ENCODE peak calls at places on chromosome 11, in four cellular contexts. One of them, this sample, is unnamed.

GRCh38 chr11:122791411-122791810 is 46.9 kb upstream of the CRTAM start:
- DNase-seq in psoas muscle: no peak
- DNase-seq in stomach: no peak
- DNase-seq in IMR-90: peak; percentile 47
- DNase-seq in this sample: no peak

GRCh38 chr11:57379732-57380131 is 1.2 kb downstream of the PRG3 start:
- DNase-seq in psoas muscle: no peak
- DNase-seq in IMR-90: peak; percentile 24
- DNase-seq in stomach: no peak
- DNase-seq in this sample: no peak

GRCh38 chr11:93570759-93571413 is 27.7 kb upstream of the SMCO4 start:
- DNase-seq in stomach: no peak
- DNase-seq in IMR-90: peak; percentile 62
- DNase-seq in psoas muscle: peak; percentile 25
- DNase-seq in this sample: no peak

GRCh38 chr11:16184588-16184987 is 171.8 kb downstream of the SOX6 start:
- DNase-seq in stomach: no peak
- DNase-seq in IMR-90: peak; percentile 92
- DNase-seq in psoas muscle: no peak
- DNase-seq in this sample: no peak

GRCh38 chr11:12430912-12431311 is 53.5 kb downstream of the PARVA start:
- DNase-seq in IMR-90: peak; percentile 91
- DNase-seq in psoas muscle: peak; percentile 59
- DNase-seq in stomach: peak; percentile 72
- DNase-seq in this sample: no peak

GRCh38 chr11:133530501-133530835 is 1.8 kb downstream of the OPCML start:
- DNase-seq in IMR-90: no peak
- DNase-seq in stomach: no peak
- DNase-seq in psoas muscle: no peak
- DNase-seq in this sample: no peak

GRCh38 chr11:10328314-10329090 is 23.6 kb downstream of the ADM start:
- DNase-seq in IMR-90: peak; percentile 46
- DNase-seq in psoas muscle: no peak
- DNase-seq in stomach: no peak
- DNase-seq in this sample: no peak

GRCh38 chr11:65538915-65539374 is 14.1 kb downstream of the SCYL1 start:
- DNase-seq in psoas muscle: peak; percentile 22
- DNase-seq in IMR-90: no peak
- DNase-seq in stomach: no peak
- DNase-seq in this sample: no peak

GRCh38 chr11:119741369-119742262 is 12.6 kb upstream of the NECTIN1 start:
- DNase-seq in psoas muscle: peak; percentile 41
- DNase-seq in stomach: peak; percentile 69
- DNase-seq in IMR-90: no peak
- DNase-seq in this sample: no peak

GRCh38 chr11:12459374-12459773 is 82.0 kb downstream of the PARVA start:
- DNase-seq in psoas muscle: no peak
- DNase-seq in IMR-90: no peak
- DNase-seq in stomach: no peak
- DNase-seq in this sample: no peak

GRCh38 chr11:119982517-119983239 is 155.2 kb downstream of the TRIM29 start:
- DNase-seq in psoas muscle: no peak
- DNase-seq in stomach: no peak
- DNase-seq in IMR-90: no peak
- DNase-seq in this sample: no peak

GRCh38 chr11:47185305-47186075 is 744 bp downstream of the PACSIN3 start:
- DNase-seq in IMR-90: peak; percentile 37
- DNase-seq in psoas muscle: peak; percentile 76
- DNase-seq in stomach: peak; percentile 70
- DNase-seq in this sample: peak; percentile 78

GRCh38 chr11:50077526-50077925 is 44.9 kb downstream of the OR4C45 start:
- DNase-seq in stomach: no peak
- DNase-seq in IMR-90: no peak
- DNase-seq in psoas muscle: no peak
- DNase-seq in this sample: no peak

GRCh38 chr11:69814411-69814810 is 4.8 kb downstream of the FGF3 start:
- DNase-seq in IMR-90: no peak
- DNase-seq in psoas muscle: no peak
- DNase-seq in stomach: no peak
- DNase-seq in this sample: no peak

GRCh38 chr11:57901756-57902155 is 121.9 kb upstream of the OR9Q1 start:
- DNase-seq in psoas muscle: no peak
- DNase-seq in IMR-90: no peak
- DNase-seq in stomach: no peak
- DNase-seq in this sample: no peak

GRCh38 chr11:2092956-2093412 is 46.2 kb downstream of the IGF2 start:
- DNase-seq in IMR-90: peak; percentile 10
- DNase-seq in stomach: peak; percentile 98
- DNase-seq in psoas muscle: peak; percentile 88
- DNase-seq in this sample: peak; percentile 66

GRCh38 chr11:77214557-77214956 is 86.5 kb downstream of the MYO7A start:
- DNase-seq in psoas muscle: no peak
- DNase-seq in stomach: no peak
- DNase-seq in IMR-90: no peak
- DNase-seq in this sample: no peak

GRCh38 chr11:22304337-22304961 is 33.7 kb upstream of the SLC17A6 start:
- DNase-seq in IMR-90: peak; percentile 23
- DNase-seq in psoas muscle: no peak
- DNase-seq in stomach: no peak
- DNase-seq in this sample: no peak

GRCh38 chr11:84056696-84057095 is 770.5 kb upstream of the CCDC90B start:
- DNase-seq in IMR-90: peak; percentile 37
- DNase-seq in psoas muscle: no peak
- DNase-seq in stomach: no peak
- DNase-seq in this sample: no peak

GRCh38 chr11:9092846-9093778 is 1.7 kb upstream of the SCUBE2 start:
- DNase-seq in stomach: no peak
- DNase-seq in IMR-90: no peak
- DNase-seq in psoas muscle: no peak
- DNase-seq in this sample: no peak

GRCh38 chr11:121577106-121577505 is 124.3 kb upstream of the SORL1-AS1 start:
- DNase-seq in psoas muscle: no peak
- DNase-seq in IMR-90: no peak
- DNase-seq in stomach: no peak
- DNase-seq in this sample: no peak

GRCh38 chr11:97995874-97996273 is 1024.9 kb upstream of the CNTN5 start:
- DNase-seq in IMR-90: no peak
- DNase-seq in stomach: no peak
- DNase-seq in psoas muscle: no peak
- DNase-seq in this sample: no peak
- TF ChIP-seq CTCF in IMR-90: no peak
- TF ChIP-seq CTCF in stomach: no peak
- TF ChIP-seq CTCF in psoas muscle: no peak
- TF ChIP-seq CTCF in this sample: no peak

DNA sequence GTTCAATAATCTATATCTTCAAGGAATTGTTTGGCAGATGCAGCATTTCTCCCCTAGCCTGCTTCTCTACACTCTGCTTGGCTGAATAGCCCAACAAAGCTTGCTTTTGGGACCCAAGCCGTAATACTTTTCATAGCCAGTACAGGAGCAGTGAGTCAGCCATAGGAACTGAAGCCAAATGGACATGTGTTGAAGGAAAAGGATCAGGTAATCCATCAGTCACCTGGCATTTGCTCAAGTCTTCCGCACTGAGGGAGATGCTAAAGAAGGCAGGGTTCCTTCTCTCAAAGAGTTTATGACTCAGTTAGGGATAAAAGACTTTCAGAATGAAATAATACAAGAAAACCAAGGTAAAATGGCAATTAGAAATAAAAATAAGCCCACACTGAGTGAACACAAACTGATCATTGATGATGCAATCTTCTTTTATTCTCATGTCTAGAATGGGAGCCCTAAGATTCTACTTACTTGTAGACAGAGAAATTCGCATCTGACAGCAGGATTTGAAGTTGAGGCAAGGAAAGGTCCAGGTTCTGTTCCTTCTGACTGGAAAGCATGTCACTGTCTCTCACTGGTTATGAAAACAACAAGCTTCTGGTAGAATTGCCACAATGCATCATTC is 13.2 kb downstream of the C11orf87 start:
- DNase-seq in stomach: no peak
- DNase-seq in psoas muscle: no peak
- DNase-seq in IMR-90: peak; percentile 62
- DNase-seq in this sample: no peak
- TF ChIP-seq CTCF in stomach: no peak
- TF ChIP-seq CTCF in psoas muscle: no peak
- TF ChIP-seq CTCF in IMR-90: no peak
- TF ChIP-seq CTCF in this sample: no peak

DNA sequence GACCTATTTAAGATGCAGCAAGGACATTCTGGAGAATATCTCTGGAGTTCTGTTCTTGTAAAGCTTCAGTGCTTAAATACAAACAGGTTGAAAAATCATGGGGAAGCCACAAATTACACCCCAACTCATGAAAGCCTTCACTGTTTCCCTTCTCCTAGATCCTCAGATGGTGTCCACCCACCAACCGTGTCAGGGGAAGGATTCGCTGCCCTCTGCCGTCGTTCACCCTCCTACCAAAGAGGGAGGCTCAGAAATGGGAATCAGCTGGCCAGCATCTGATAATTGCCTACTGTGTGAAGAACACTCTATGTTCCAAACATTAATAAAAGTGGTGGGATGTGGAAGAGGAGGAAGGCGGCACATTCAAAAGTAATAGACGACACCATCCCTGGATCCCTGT is 7.4 kb upstream of the HEPACAM start:
- DNase-seq in IMR-90: no peak
- DNase-seq in stomach: no peak
- DNase-seq in psoas muscle: no peak
- DNase-seq in this sample: no peak
- TF ChIP-seq CTCF in IMR-90: no peak
- TF ChIP-seq CTCF in stomach: no peak
- TF ChIP-seq CTCF in psoas muscle: no peak
- TF ChIP-seq CTCF in this sample: no peak

GRCh38 chr11:62603072-62603408 is 1.4 kb upstream of the MTA2 start:
- DNase-seq in stomach: no peak
- DNase-seq in psoas muscle: no peak
- DNase-seq in IMR-90: no peak
- DNase-seq in this sample: no peak

GRCh38 chr11:62603771-62604170 is 2.1 kb upstream of the MTA2 start:
- DNase-seq in IMR-90: no peak
- DNase-seq in stomach: no peak
- DNase-seq in psoas muscle: no peak
- DNase-seq in this sample: no peak

GRCh38 chr11:62601364-62602140 is at the start of gene MTA2:
- DNase-seq in stomach: peak; percentile 97
- DNase-seq in psoas muscle: peak; percentile 96
- DNase-seq in IMR-90: peak; percentile 97
- DNase-seq in this sample: peak; percentile 100

GRCh38 chr11:62601114-62601363 is 626 bp downstream of the MTA2 start:
- DNase-seq in psoas muscle: peak; percentile 64
- DNase-seq in stomach: peak; percentile 52
- DNase-seq in IMR-90: no peak
- DNase-seq in this sample: no peak

DNA sequence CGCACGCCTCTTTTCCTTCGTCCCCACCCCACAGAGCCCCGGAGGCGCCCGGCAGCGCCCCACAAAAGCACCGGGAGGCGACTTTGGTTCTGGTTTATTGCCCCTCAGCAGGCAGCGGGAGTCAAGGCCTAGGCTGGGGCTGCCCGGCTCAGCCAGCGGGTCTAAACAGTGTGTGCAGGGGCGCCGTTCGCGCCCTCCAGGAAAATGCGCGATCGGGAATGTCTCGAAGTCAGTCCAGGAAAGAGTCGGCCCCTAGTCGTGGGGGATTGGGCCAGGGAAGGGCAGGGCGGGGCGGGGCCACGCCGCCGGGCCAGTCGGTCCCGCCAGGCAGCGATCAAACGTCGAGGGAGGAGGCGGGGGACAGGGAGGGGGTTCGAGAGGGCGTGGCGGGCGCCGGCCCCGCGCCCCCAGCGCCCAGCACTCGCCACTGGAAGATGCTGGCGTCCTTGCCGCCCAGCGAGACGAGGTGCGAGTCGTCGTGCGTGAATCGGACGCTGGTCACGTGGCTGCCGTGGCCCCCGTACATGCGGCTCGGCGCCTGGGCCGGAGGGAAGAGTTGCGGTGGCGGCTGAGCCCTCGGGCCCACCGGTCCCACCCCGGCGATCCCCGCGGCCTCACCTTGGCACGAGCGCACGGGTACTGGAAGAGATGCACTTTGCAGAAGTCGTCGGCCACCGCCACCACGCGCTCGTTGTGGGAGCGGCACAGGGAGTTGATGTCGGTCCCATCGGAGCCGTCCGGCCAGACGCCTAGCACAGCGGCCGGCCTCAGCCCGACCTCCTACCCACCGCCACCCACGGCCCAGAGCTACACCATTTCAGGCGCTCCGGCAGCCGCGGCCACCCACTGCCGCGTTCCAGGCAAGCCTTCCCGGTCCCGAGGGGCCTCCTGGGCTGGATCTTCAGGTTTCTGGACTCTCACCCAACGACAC is 741 bp upstream of the MTA2 start:
- DNase-seq in IMR-90: peak; percentile 46
- DNase-seq in psoas muscle: peak; percentile 64
- DNase-seq in stomach: peak; percentile 65
- DNase-seq in this sample: no peak
- TF ChIP-seq CTCF in IMR-90: no peak
- TF ChIP-seq CTCF in psoas muscle: peak; percentile 23
- TF ChIP-seq CTCF in stomach: peak; percentile 16
- TF ChIP-seq CTCF in this sample: no peak

GRCh38 chr11:117188620-117189081 is 10.1 kb downstream of the SIDT2 start:
- DNase-seq in IMR-90: no peak
- DNase-seq in stomach: peak; percentile 20
- DNase-seq in psoas muscle: no peak
- DNase-seq in this sample: peak; percentile 57
- TF ChIP-seq CTCF in IMR-90: no peak
- TF ChIP-seq CTCF in stomach: no peak
- TF ChIP-seq CTCF in psoas muscle: no peak
- TF ChIP-seq CTCF in this sample: no peak

This sample was measured in type B pancreatic cell.